ENCODE peak calls at places on chromosomes 3 and 15, in nine cellular contexts. One of them, this sample, is unnamed.

GRCh38 chr3:45942051-45942825 is 1.0 kb upstream of the CXCR6 start:
- DNase-seq in fibroblast of pulmonary artery: peak
- DNase-seq in brain microvascular endothelial cell: no peak
- DNase-seq in stimulated activated CD8-positive, alpha-beta memory T cell treated with anti-CD3 and anti-CD28 coated beads, Interleukin-12 subunit alpha, Interleukin-12 subunit beta, amount 100 ng/mL, for 4 hours: no peak
- DNase-seq in NCI-H1092: no peak
- DNase-seq in iris pigment epithelial cell: peak
- DNase-seq in COLO829: no peak
- DNase-seq in HS-27A: peak
- DNase-seq in ELR: no peak
- DNase-seq in this sample: no peak

GRCh38 chr3:63582943-63583500 is 69.5 kb upstream of the SNTN start:
- DNase-seq in iris pigment epithelial cell: no peak
- DNase-seq in fibroblast of pulmonary artery: no peak
- DNase-seq in HS-27A: no peak
- DNase-seq in COLO829: no peak
- DNase-seq in NCI-H1092: no peak
- DNase-seq in ELR: no peak
- DNase-seq in brain microvascular endothelial cell: no peak
- DNase-seq in stimulated activated CD8-positive, alpha-beta memory T cell treated with anti-CD3 and anti-CD28 coated beads, Interleukin-12 subunit alpha, Interleukin-12 subunit beta, amount 100 ng/mL, for 4 hours: no peak
- DNase-seq in this sample: no peak

GRCh38 chr3:186044973-186045372 is 63.9 kb downstream of the ETV5 start:
- DNase-seq in brain microvascular endothelial cell: no peak
- DNase-seq in stimulated activated CD8-positive, alpha-beta memory T cell treated with anti-CD3 and anti-CD28 coated beads, Interleukin-12 subunit alpha, Interleukin-12 subunit beta, amount 100 ng/mL, for 4 hours: no peak
- DNase-seq in ELR: no peak
- DNase-seq in fibroblast of pulmonary artery: peak
- DNase-seq in HS-27A: no peak
- DNase-seq in COLO829: peak
- DNase-seq in iris pigment epithelial cell: peak
- DNase-seq in NCI-H1092: no peak
- DNase-seq in this sample: no peak

GRCh38 chr15:42704492-42704926 is 32.4 kb downstream of the CDAN1 start:
- DNase-seq in ELR: peak
- DNase-seq in HS-27A: peak
- DNase-seq in iris pigment epithelial cell: peak
- DNase-seq in NCI-H1092: peak
- DNase-seq in brain microvascular endothelial cell: peak
- DNase-seq in COLO829: peak
- DNase-seq in fibroblast of pulmonary artery: peak
- DNase-seq in stimulated activated CD8-positive, alpha-beta memory T cell treated with anti-CD3 and anti-CD28 coated beads, Interleukin-12 subunit alpha, Interleukin-12 subunit beta, amount 100 ng/mL, for 4 hours: peak
- DNase-seq in this sample: peak

GRCh38 chr3:193129607-193130006 is 111.4 kb upstream of the PLAAT1 start:
- DNase-seq in COLO829: no peak
- DNase-seq in NCI-H1092: no peak
- DNase-seq in iris pigment epithelial cell: no peak
- DNase-seq in brain microvascular endothelial cell: no peak
- DNase-seq in HS-27A: no peak
- DNase-seq in fibroblast of pulmonary artery: no peak
- DNase-seq in ELR: peak
- DNase-seq in stimulated activated CD8-positive, alpha-beta memory T cell treated with anti-CD3 and anti-CD28 coated beads, Interleukin-12 subunit alpha, Interleukin-12 subunit beta, amount 100 ng/mL, for 4 hours: no peak
- DNase-seq in this sample: no peak

GRCh38 chr3:172209333-172210321 is 170.2 kb downstream of the FNDC3B start:
- DNase-seq in ELR: no peak
- DNase-seq in HS-27A: no peak
- DNase-seq in fibroblast of pulmonary artery: no peak
- DNase-seq in brain microvascular endothelial cell: no peak
- DNase-seq in COLO829: no peak
- DNase-seq in NCI-H1092: no peak
- DNase-seq in iris pigment epithelial cell: no peak
- DNase-seq in stimulated activated CD8-positive, alpha-beta memory T cell treated with anti-CD3 and anti-CD28 coated beads, Interleukin-12 subunit alpha, Interleukin-12 subunit beta, amount 100 ng/mL, for 4 hours: no peak
- DNase-seq in this sample: peak

GRCh38 chr3:74393426-74393825 is 221.0 kb downstream of the CNTN3 start:
- DNase-seq in NCI-H1092: no peak
- DNase-seq in HS-27A: no peak
- DNase-seq in stimulated activated CD8-positive, alpha-beta memory T cell treated with anti-CD3 and anti-CD28 coated beads, Interleukin-12 subunit alpha, Interleukin-12 subunit beta, amount 100 ng/mL, for 4 hours: no peak
- DNase-seq in COLO829: no peak
- DNase-seq in iris pigment epithelial cell: no peak
- DNase-seq in fibroblast of pulmonary artery: no peak
- DNase-seq in brain microvascular endothelial cell: no peak
- DNase-seq in ELR: no peak
- DNase-seq in this sample: no peak

GRCh38 chr3:129994883-129995559 is 20.5 kb downstream of the TRH start:
- DNase-seq in COLO829: no peak
- DNase-seq in brain microvascular endothelial cell: no peak
- DNase-seq in ELR: no peak
- DNase-seq in iris pigment epithelial cell: no peak
- DNase-seq in fibroblast of pulmonary artery: no peak
- DNase-seq in NCI-H1092: no peak
- DNase-seq in HS-27A: no peak
- DNase-seq in stimulated activated CD8-positive, alpha-beta memory T cell treated with anti-CD3 and anti-CD28 coated beads, Interleukin-12 subunit alpha, Interleukin-12 subunit beta, amount 100 ng/mL, for 4 hours: no peak
- DNase-seq in this sample: no peak

GRCh38 chr15:69757186-69757585 is 304.6 kb downstream of the RPLP1 start:
- DNase-seq in fibroblast of pulmonary artery: no peak
- DNase-seq in brain microvascular endothelial cell: no peak
- DNase-seq in HS-27A: no peak
- DNase-seq in stimulated activated CD8-positive, alpha-beta memory T cell treated with anti-CD3 and anti-CD28 coated beads, Interleukin-12 subunit alpha, Interleukin-12 subunit beta, amount 100 ng/mL, for 4 hours: peak
- DNase-seq in ELR: peak
- DNase-seq in COLO829: no peak
- DNase-seq in iris pigment epithelial cell: no peak
- DNase-seq in NCI-H1092: no peak
- DNase-seq in this sample: no peak

GRCh38 chr3:25454411-25454927 is 26.4 kb downstream of the RARB start:
- DNase-seq in COLO829: no peak
- DNase-seq in fibroblast of pulmonary artery: no peak
- DNase-seq in stimulated activated CD8-positive, alpha-beta memory T cell treated with anti-CD3 and anti-CD28 coated beads, Interleukin-12 subunit alpha, Interleukin-12 subunit beta, amount 100 ng/mL, for 4 hours: no peak
- DNase-seq in brain microvascular endothelial cell: no peak
- DNase-seq in ELR: no peak
- DNase-seq in NCI-H1092: no peak
- DNase-seq in iris pigment epithelial cell: no peak
- DNase-seq in HS-27A: no peak
- DNase-seq in this sample: no peak